ENCODE peak calls at places on chromosome 15, in five cellular contexts. I, L, Q, G and A are unnamed samples.

GRCh38 chr15:77535845-77536244 is 96.9 kb downstream of the LINGO1 start:
- DNase-seq in I (no peak), L (no peak), Q (no peak), G (peak), A (no peak)

GRCh38 chr15:88624971-88625290 is 3.8 kb downstream of the AEN start:
- DNase-seq in I (no peak), L (no peak), Q (no peak), G (no peak), A (no peak)

GRCh38 chr15:89628301-89628700 is 27.0 kb downstream of the KIF7 start:
- DNase-seq in I (no peak), L (no peak), Q (no peak), G (no peak), A (no peak)

GRCh38 chr15:50971542-50971941 is 63.1 kb downstream of the AP4E1 start:
- DNase-seq in I (no peak), L (no peak), Q (no peak), G (no peak), A (no peak)

GRCh38 chr15:81312790-81313543 is 11.0 kb downstream of the STARD5 start:
- DNase-seq in I (peak), L (peak), Q (peak), G (no peak), A (peak)

GRCh38 chr15:39134282-39134681 is 446.6 kb upstream of the THBS1 start:
- DNase-seq in I (no peak), L (no peak), Q (no peak), G (no peak), A (no peak)

GRCh38 chr15:50876260-50876988 is 32.1 kb upstream of the AP4E1 start:
- DNase-seq in I (no peak), L (no peak), Q (no peak), G (no peak), A (no peak)

GRCh38 chr15:33068531-33068990 is 126.0 kb downstream of the FMN1 start:
- DNase-seq in I (peak), L (peak), Q (peak), G (no peak), A (no peak)

GRCh38 chr15:39538936-39539335 is 41.9 kb upstream of the THBS1 start:
- DNase-seq in I (no peak), L (no peak), Q (no peak), G (no peak), A (no peak)

GRCh38 chr15:80861776-80862175 is 82.6 kb downstream of the CEMIP start:
- DNase-seq in I (no peak), L (peak), Q (no peak), G (no peak), A (no peak)

GRCh38 chr15:66284276-66284675 is 9.1 kb upstream of the DIS3L start:
- DNase-seq in I (no peak), L (no peak), Q (no peak), G (no peak), A (no peak)

GRCh38 chr15:77066961-77067690 is 3.8 kb downstream of the TSPAN3 start:
- DNase-seq in I (no peak), L (no peak), Q (no peak), G (no peak), A (no peak)

GRCh38 chr15:25435474-25436243 is 3.2 kb downstream of the UBE3A start:
- DNase-seq in I (no peak), L (no peak), Q (no peak), G (no peak), A (no peak)

GRCh38 chr15:40942865-40943264 is 10.4 kb upstream of the CHAC1 start:
- DNase-seq in I (no peak), L (peak), Q (no peak), G (no peak), A (no peak)
- H3K4me3 ChIP-seq in I (no peak), L (no peak), Q (no peak), G (peak), A (no peak)

GRCh38 chr15:98730860-98731711 is 82.7 kb downstream of the IGF1R start:
- DNase-seq in I (no peak), L (no peak), Q (no peak), G (no peak), A (no peak)
- H3K4me3 ChIP-seq in I (no peak), L (no peak), Q (no peak), G (no peak), A (no peak)

GRCh38 chr15:43859546-43859945 is 32.7 kb downstream of the WDR76 start:
- DNase-seq in I (no peak), L (no peak), Q (no peak), G (no peak), A (no peak)
- H3K4me3 ChIP-seq in I (no peak), L (no peak), Q (no peak), G (no peak), A (no peak)

GRCh38 chr15:34364041-34364440 is 3.0 kb downstream of the LPCAT4 start:
- DNase-seq in I (no peak), L (no peak), Q (no peak), G (no peak), A (no peak)

GRCh38 chr15:34365836-34366235 is 1.2 kb downstream of the LPCAT4 start:
- DNase-seq in I (no peak), L (no peak), Q (no peak), G (no peak), A (no peak)

GRCh38 chr15:34367128-34368081 is at the start of gene LPCAT4:
- DNase-seq in I (peak), L (peak), Q (peak), G (peak), A (peak)

GRCh38 chr15:34366271-34367043 is 539 bp downstream of the LPCAT4 start:
- DNase-seq in I (peak), L (peak), Q (peak), G (no peak), A (no peak)

GRCh38 chr15:34365073-34365825 is 1.7 kb downstream of the LPCAT4 start:
- DNase-seq in I (no peak), L (peak), Q (no peak), G (no peak), A (no peak)
- H3K4me3 ChIP-seq in I (peak), L (no peak), Q (peak), G (peak), A (peak)

GRCh38 chr15:28106294-28107110 is 7.4 kb upstream of the OCA2 start:
- DNase-seq in I (no peak), L (peak), Q (no peak), G (no peak), A (no peak)
- H3K4me3 ChIP-seq in I (peak), L (peak), Q (no peak), G (peak), A (peak)